ENCODE peak calls at places on chromosomes 13 and 19, in six cellular contexts. D is Peyer's patch, J is psoas muscle, A is aorta, F is endodermal cell, R is GM23338. M is an unnamed sample.

GRCh38 chr13:77697208-77698103 is at the start of gene SLAIN1:
- DNase-seq in D (peak), J (peak), A (peak), F (peak), R (peak), M (peak)

GRCh38 chr13:73937420-73937819 is 196.8 kb downstream of the KLF12 start:
- DNase-seq in D (no peak), J (no peak), A (no peak), F (no peak), R (no peak), M (no peak)

GRCh38 chr19:16117594-16118033 is 5.9 kb downstream of the RAB8A start:
- DNase-seq in D (peak), J (peak), A (no peak), F (peak), R (peak), M (no peak)

GRCh38 chr13:110430391-110431338 is 123.6 kb downstream of the COL4A2 start:
- DNase-seq in D (no peak), J (no peak), A (no peak), F (no peak), R (no peak), M (no peak)

GRCh38 chr19:42323473-42323851 is 2.0 kb upstream of the MEGF8 start:
- DNase-seq in D (peak), J (no peak), A (no peak), F (peak), R (peak), M (no peak)

GRCh38 chr13:113937073-113937472 is 36.8 kb downstream of the C13orf46 start:
- DNase-seq in D (no peak), J (no peak), A (no peak), F (no peak), R (no peak), M (no peak)

GRCh38 chr19:46339491-46339890 is 7.4 kb upstream of the PPP5C start:
- DNase-seq in D (no peak), J (no peak), A (no peak), F (no peak), R (no peak), M (no peak)

GRCh38 chr13:110965038-110965754 is 50.3 kb upstream of the ANKRD10 start:
- DNase-seq in D (no peak), J (no peak), A (no peak), F (no peak), R (no peak), M (peak)

GRCh38 chr13:59880468-59880867 is 283.3 kb downstream of the DIAPH3 start:
- DNase-seq in D (no peak), J (no peak), A (no peak), F (no peak), R (no peak), M (no peak)

GRCh38 chr19:1411255-1412191 is 4.1 kb downstream of the DAZAP1 start:
- DNase-seq in D (no peak), J (peak), A (peak), F (no peak), R (no peak), M (peak)

GRCh38 chr19:1410136-1410786 is 2.9 kb downstream of the DAZAP1 start:
- DNase-seq in D (no peak), J (no peak), A (no peak), F (no peak), R (no peak), M (peak)

GRCh38 chr19:1412323-1412923 is 5.0 kb downstream of the DAZAP1 start:
- DNase-seq in D (no peak), J (no peak), A (no peak), F (no peak), R (no peak), M (no peak)

GRCh38 chr19:1409204-1410005 is 2.0 kb downstream of the DAZAP1 start:
- DNase-seq in D (no peak), J (no peak), A (no peak), F (no peak), R (no peak), M (no peak)

GRCh38 chr19:1410789-1411188 is 3.4 kb downstream of the DAZAP1 start:
- DNase-seq in D (no peak), J (no peak), A (no peak), F (no peak), R (no peak), M (no peak)
- H3K4me3 ChIP-seq in D (no peak), J (peak), A (no peak), F (no peak), R (peak), M (no peak)

GRCh38 chr19:39680593-39680992 is 23.7 kb upstream of the LGALS14 start:
- DNase-seq in D (no peak), J (no peak), A (no peak), F (no peak), R (no peak), M (no peak)
- H3K27ac ChIP-seq in D (no peak), J (peak), A (no peak), F (no peak), R (no peak), M (no peak)

DNA sequence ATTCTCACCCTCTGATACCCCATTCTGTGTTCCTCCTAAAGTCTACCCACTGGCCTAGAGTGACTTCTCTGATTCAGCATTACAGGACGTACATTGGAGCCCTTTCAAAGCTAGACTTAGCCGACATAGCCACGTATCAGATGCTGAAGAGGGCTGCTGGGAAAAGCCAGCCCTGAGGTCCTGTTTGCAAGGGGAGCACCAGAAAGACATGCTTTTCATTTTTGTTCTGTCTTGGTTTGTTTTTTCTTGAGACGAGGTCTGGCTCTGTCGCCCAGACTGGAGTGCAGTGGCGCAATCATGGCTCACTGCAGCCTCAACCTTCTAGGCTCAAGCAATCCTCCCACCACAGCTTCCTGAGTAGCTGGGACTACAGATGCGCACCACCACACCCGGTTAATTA is 6.3 kb upstream of the ZSWIM4 start:
- DNase-seq in D (peak), J (no peak), A (peak), F (no peak), R (no peak), M (peak)
- H3K4me3 ChIP-seq in D (no peak), J (no peak), A (no peak), F (no peak), R (no peak), M (no peak)

DNA sequence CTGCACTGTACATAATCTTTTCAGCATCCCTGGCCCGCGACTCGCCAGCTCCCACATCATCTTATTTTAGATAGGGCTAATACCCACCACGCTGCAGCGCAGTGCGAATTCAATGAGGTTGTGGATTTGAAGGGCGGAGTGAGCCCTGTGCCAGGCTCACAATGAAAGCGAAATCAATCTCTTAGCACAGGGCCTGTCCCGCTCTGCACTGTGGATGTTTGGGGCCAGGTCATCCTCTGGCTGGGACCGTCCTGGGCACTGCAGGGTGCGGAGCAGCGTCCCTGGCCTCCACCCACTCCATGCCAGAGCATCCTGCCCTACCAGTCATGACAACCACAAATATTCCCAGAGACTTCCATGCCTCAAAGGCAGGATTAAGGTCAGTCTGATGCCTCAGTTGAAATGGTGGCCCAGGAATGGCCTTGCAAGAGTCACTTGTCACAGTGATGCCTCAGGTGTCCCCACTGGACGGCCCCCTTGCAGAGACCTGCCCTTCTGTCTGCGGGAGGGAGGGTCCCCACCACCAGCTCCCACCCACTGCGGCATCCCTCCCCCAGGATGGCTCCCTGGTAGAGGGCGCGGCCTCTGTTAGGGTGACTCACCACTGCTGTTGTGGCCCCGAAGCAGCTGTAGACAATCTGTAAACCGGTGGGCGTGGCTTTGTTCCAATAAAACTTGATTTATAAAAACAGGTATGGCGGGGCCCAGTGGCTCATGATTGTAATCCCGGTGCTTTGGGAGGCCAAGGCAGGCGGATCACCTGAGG is 5.6 kb downstream of the UHRF1 start:
- DNase-seq in D (peak), J (no peak), A (no peak), F (no peak), R (no peak), M (peak)
- H3K27ac ChIP-seq in D (peak), J (no peak), A (no peak), F (peak), R (no peak), M (peak)

DNA sequence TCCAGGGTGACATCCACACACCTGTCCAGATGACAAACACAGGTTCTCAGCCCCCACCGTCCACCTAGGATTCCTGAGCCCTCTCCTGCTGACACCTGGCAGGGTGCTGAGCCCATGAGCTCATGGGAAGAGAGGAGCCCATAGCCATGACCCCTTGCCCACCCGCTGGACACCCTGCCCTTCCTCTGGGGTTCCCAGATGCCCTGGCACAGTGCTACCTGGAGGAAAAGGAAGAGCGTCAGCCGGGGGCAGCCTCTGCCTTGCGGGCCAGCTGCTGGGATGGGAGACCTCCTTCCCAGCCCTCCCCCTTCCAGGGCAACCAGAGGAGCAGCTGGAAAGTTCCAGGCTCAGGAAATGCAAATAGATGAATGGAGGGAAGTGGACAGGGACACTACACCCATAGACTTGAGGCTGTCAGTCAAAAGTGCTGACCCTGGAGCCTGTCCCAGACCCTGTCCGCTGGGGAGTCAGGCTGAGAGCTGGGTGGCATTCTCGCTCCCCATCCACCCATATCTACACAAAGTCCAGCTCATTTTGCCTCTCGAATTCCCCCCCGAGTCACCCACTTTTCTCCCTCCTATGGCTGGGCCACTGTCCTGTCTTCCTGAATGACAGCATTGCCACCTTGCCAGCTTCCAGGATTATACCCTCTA is 12.3 kb upstream of the ARHGEF18 start:
- DNase-seq in D (no peak), J (no peak), A (no peak), F (no peak), R (no peak), M (no peak)
- H3K4me3 ChIP-seq in D (no peak), J (no peak), A (no peak), F (no peak), R (no peak), M (no peak)

GRCh38 chr13:98937911-98938381 is 39.9 kb downstream of the DOCK9 start:
- DNase-seq in D (no peak), J (no peak), A (no peak), F (peak), R (peak), M (no peak)

GRCh38 chr13:98939552-98940306 is 38.1 kb downstream of the DOCK9 start:
- DNase-seq in D (no peak), J (no peak), A (no peak), F (no peak), R (no peak), M (no peak)

GRCh38 chr13:98941118-98941517 is 36.7 kb downstream of the DOCK9 start:
- DNase-seq in D (no peak), J (no peak), A (no peak), F (no peak), R (no peak), M (no peak)

GRCh38 chr13:98940325-98940724 is 37.5 kb downstream of the DOCK9 start:
- DNase-seq in D (no peak), J (no peak), A (no peak), F (no peak), R (no peak), M (no peak)

GRCh38 chr13:98938801-98939200 is 39.1 kb downstream of the DOCK9 start:
- DNase-seq in D (no peak), J (no peak), A (no peak), F (peak), R (peak), M (no peak)
- H3K27ac ChIP-seq in D (no peak), J (no peak), A (no peak), F (no peak), R (peak), M (no peak)